ENCODE peak calls at places on chromosomes 13 and 19, in six cellular contexts. J is mammary epithelial cell, A is H1, I is astrocyte, G is neural progenitor cell, B is GM23248. T is an unnamed sample. For H3K4me1, the result is how much of the 10 kb centered on the place peaks cover.

GRCh38 chr13:51562011-51562671 is 22.1 kb upstream of the WDFY2 start:
- DNase-seq in G (no peak), A (no peak), B (no peak), J (no peak), I (no peak), T (no peak)

GRCh38 chr19:1407662-1408299 is 395 bp downstream of the DAZAP1 start:
- DNase-seq in B (peak), A (no peak), G (no peak), I (no peak), J (no peak), T (no peak)

GRCh38 chr13:26563713-26564112 is 6.2 kb downstream of the WASF3 start:
- DNase-seq in G (no peak), B (no peak), I (no peak), A (no peak), J (no peak), T (no peak)

GRCh38 chr19:10289836-10290438 is at the start of gene ICAM5:
- DNase-seq in B (peak), I (no peak), G (no peak), A (no peak), J (no peak), T (no peak)

GRCh38 chr19:46482645-46483044 is 11.3 kb upstream of the PNMA8A start:
- DNase-seq in B (peak), I (peak), G (no peak), J (peak), A (no peak), T (peak)

GRCh38 chr19:11247934-11248333 is 8.5 kb downstream of the ANGPTL8 start:
- DNase-seq in B (no peak), I (no peak), J (no peak), A (no peak), G (no peak), T (no peak)

GRCh38 chr19:5958074-5958850 is 19.7 kb downstream of the RANBP3 start:
- DNase-seq in I (no peak), J (no peak), A (no peak), B (no peak), G (no peak), T (no peak)

GRCh38 chr19:5978606-5979552 is 939 bp upstream of the RANBP3 start:
- DNase-seq in J (no peak), I (no peak), A (no peak), G (no peak), B (no peak), T (no peak)

GRCh38 chr19:19748249-19748938 is 15.5 kb upstream of the ZNF14 start:
- DNase-seq in A (no peak), G (no peak), J (no peak), I (no peak), B (no peak), T (no peak)

GRCh38 chr13:74464656-74465055 is 330.5 kb upstream of the KLF12 start:
- DNase-seq in J (no peak), B (no peak), G (no peak), I (no peak), A (no peak), T (no peak)

DNA sequence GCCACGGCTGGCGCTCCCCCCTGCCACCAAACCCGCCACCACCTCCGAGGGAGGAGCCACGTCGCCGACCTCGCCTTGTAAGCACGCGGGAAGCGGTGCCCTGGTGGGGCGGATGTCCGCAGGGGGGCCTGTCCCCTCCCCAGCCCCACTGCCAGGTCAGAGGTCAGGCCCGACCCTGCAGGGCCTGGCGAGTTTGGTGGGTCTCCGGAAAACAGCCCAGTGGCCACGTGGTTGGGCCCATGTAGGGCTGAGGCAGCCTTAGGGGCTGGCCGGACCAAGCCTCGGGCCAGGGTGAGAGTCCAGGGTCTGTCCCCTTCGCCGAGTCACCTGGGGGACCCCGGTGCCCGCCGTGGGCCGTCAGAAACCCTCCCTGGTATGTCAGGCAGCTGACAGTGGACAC is 26.5 kb downstream of the SMIM24 start:
- DNase-seq in I (no peak), G (no peak), J (no peak), A (no peak), B (no peak), T (no peak)
- H3K4me1 ChIP-seq in I (under half), G (under half), J (under half), A (under half), B (under half), T (under half)

GRCh38 chr13:109155301-109155761 is 525.9 kb downstream of the MYO16 start:
- DNase-seq in G (no peak), B (peak), A (no peak), I (peak), J (peak), T (peak)

GRCh38 chr13:109152311-109152820 is 523.0 kb downstream of the MYO16 start:
- DNase-seq in J (no peak), A (no peak), B (no peak), I (no peak), G (no peak), T (no peak)

GRCh38 chr13:109154546-109154945 is 525.1 kb downstream of the MYO16 start:
- DNase-seq in J (no peak), B (no peak), A (no peak), I (peak), G (no peak), T (peak)

GRCh38 chr13:109152941-109153340 is 523.5 kb downstream of the MYO16 start:
- DNase-seq in I (peak), A (no peak), G (no peak), B (no peak), J (no peak), T (peak)

DNA sequence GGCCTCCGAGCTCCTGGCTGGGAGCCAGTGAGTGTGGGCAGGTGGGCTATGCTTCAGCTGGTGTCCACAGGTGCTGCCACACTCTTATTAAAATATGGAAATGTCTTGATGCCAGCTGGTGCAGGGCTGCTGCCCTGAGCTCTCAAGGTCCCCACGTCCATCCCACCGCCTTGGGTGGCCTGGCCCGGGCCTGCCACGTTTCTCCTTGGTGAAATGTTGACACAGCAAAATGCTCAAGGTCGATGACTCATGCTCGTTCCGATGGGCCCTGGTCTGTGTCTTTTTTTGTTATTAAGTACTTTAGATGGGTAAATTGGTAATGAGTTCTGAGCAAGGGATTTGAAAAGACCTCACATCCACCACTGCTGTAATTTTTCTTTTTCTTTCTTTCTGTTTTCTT is 524.7 kb downstream of the MYO16 start:
- DNase-seq in I (peak), J (no peak), B (no peak), G (no peak), A (no peak), T (peak)
- H3K4me2 ChIP-seq in I (peak), J (no peak), B (no peak), G (no peak), A (no peak), T (no peak)

GRCh38 chr13:43033038-43033437 is 9.7 kb downstream of the DNAJC15 start:
- DNase-seq in A (no peak), J (no peak), I (no peak), B (no peak), G (no peak), T (no peak)

GRCh38 chr13:43026262-43026661 is 2.9 kb downstream of the DNAJC15 start:
- DNase-seq in B (no peak), G (no peak), A (no peak), J (no peak), I (no peak), T (no peak)

GRCh38 chr13:43031881-43032280 is 8.5 kb downstream of the DNAJC15 start:
- DNase-seq in A (no peak), I (no peak), G (no peak), J (no peak), B (no peak), T (peak)

DNA sequence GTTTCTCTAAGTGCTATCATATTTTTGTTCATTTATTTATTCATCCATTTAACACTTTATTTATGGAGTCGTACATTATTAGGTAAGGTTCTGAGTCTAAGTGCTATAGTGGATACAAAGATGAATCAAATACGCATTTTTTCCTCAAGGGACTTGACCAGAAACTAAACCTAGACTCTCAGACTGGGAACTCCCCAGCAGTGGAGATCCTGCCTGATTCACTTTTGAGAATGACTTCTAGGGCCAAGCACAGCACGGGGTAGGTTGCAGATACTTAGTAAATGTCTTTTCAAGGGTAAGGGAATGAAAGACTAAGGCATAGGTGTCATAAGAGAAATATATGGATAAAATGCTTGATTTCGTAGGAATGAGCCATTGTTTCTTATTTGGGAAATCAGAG is 7.2 kb downstream of the DNAJC15 start:
- DNase-seq in A (no peak), B (no peak), I (no peak), J (no peak), G (no peak), T (no peak)
- TF ChIP-seq EZH2 in A (no peak), B (no peak), I (no peak), J (no peak), G (no peak), T (no peak)

DNA sequence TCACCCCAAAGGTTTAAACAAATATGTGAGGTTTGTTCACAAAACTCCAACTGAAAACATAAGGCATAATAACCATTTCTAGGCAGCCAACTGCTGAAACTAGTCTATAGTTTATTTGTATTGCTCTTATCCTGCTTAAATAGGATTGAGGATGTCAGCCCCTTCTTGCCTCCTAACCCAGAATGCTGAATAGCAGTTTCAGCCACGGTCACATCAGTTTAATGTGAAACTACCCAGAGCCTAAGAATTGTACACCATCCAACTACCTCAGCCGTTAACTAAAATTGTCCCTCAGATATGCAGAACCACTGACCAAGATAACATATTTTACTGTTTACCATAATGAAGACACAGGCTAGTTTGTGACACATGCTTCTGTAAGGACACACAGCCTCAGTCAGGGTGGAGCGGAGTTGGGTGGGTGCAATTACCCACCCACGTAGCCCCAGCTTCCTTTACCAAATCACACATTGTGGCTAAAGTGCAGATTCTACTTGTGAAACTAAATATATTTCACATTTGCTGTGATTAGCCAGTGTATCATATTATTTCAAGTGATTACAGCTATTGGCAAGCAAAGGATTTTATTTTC is 259.9 kb downstream of the EFNB2 start:
- DNase-seq in G (no peak), B (no peak), J (no peak), I (peak), A (no peak), T (peak)
- H3K4me1 ChIP-seq in G (under half), B (under half), J (under half), I (under half), A (under half), T (under half)